ENCODE peak calls at places on chromosomes 16 and 17, in five cellular contexts. One of them, this sample, is unnamed.

GRCh38 chr17:27914382-27914781 is 21.2 kb upstream of the LYRM9 start:
- DNase-seq in CD8-positive, alpha-beta T cell: no peak
- DNase-seq in transverse colon: no peak
- DNase-seq in IMR-90: no peak
- DNase-seq in fibroblast of the aortic adventitia: no peak
- DNase-seq in this sample: no peak

GRCh38 chr17:74212262-74212912 is 984 bp upstream of the TTYH2 start:
- DNase-seq in CD8-positive, alpha-beta T cell: peak
- DNase-seq in fibroblast of the aortic adventitia: peak
- DNase-seq in transverse colon: peak
- DNase-seq in IMR-90: no peak
- DNase-seq in this sample: peak

GRCh38 chr16:66651965-66652364 is 44.6 kb downstream of the CMTM4 start:
- DNase-seq in CD8-positive, alpha-beta T cell: no peak
- DNase-seq in IMR-90: no peak
- DNase-seq in transverse colon: no peak
- DNase-seq in fibroblast of the aortic adventitia: no peak
- DNase-seq in this sample: no peak

GRCh38 chr17:68910256-68910705 is 44.9 kb downstream of the ABCA8 start:
- DNase-seq in fibroblast of the aortic adventitia: peak
- DNase-seq in transverse colon: no peak
- DNase-seq in CD8-positive, alpha-beta T cell: no peak
- DNase-seq in IMR-90: peak
- DNase-seq in this sample: no peak

GRCh38 chr17:1143573-1143972 is 36.2 kb downstream of the ABR start:
- DNase-seq in IMR-90: peak
- DNase-seq in fibroblast of the aortic adventitia: peak
- DNase-seq in transverse colon: no peak
- DNase-seq in CD8-positive, alpha-beta T cell: no peak
- DNase-seq in this sample: no peak

GRCh38 chr17:17924857-17925250 is 47.3 kb downstream of the TOM1L2 start:
- DNase-seq in CD8-positive, alpha-beta T cell: no peak
- DNase-seq in IMR-90: no peak
- DNase-seq in transverse colon: no peak
- DNase-seq in fibroblast of the aortic adventitia: no peak
- DNase-seq in this sample: no peak

GRCh38 chr17:81566461-81567126 is 14.4 kb upstream of the FAAP100 start:
- DNase-seq in fibroblast of the aortic adventitia: peak
- DNase-seq in CD8-positive, alpha-beta T cell: no peak
- DNase-seq in transverse colon: peak
- DNase-seq in IMR-90: peak
- DNase-seq in this sample: peak

GRCh38 chr16:12750554-12750918 is 53.2 kb downstream of the CPPED1 start:
- DNase-seq in fibroblast of the aortic adventitia: no peak
- DNase-seq in transverse colon: no peak
- DNase-seq in IMR-90: no peak
- DNase-seq in CD8-positive, alpha-beta T cell: no peak
- DNase-seq in this sample: no peak

GRCh38 chr16:47492428-47493357 is 31.6 kb downstream of the PHKB start:
- DNase-seq in IMR-90: peak
- DNase-seq in transverse colon: peak
- DNase-seq in CD8-positive, alpha-beta T cell: no peak
- DNase-seq in fibroblast of the aortic adventitia: peak
- DNase-seq in this sample: peak

GRCh38 chr17:16085066-16085699 is 85.6 kb downstream of the TTC19 start:
- DNase-seq in IMR-90: peak
- DNase-seq in transverse colon: no peak
- DNase-seq in fibroblast of the aortic adventitia: peak
- DNase-seq in CD8-positive, alpha-beta T cell: no peak
- DNase-seq in this sample: peak

GRCh38 chr16:46929378-46930332 is 43.8 kb downstream of the DNAJA2 start:
- DNase-seq in CD8-positive, alpha-beta T cell: peak
- DNase-seq in IMR-90: peak
- DNase-seq in fibroblast of the aortic adventitia: peak
- DNase-seq in transverse colon: peak
- DNase-seq in this sample: peak

GRCh38 chr16:23795369-23795768 is 40.4 kb upstream of the PRKCB start:
- DNase-seq in fibroblast of the aortic adventitia: no peak
- DNase-seq in transverse colon: no peak
- DNase-seq in IMR-90: no peak
- DNase-seq in CD8-positive, alpha-beta T cell: no peak
- DNase-seq in this sample: no peak

GRCh38 chr16:23801387-23801786 is 34.4 kb upstream of the PRKCB start:
- DNase-seq in fibroblast of the aortic adventitia: peak
- DNase-seq in transverse colon: peak
- DNase-seq in IMR-90: peak
- DNase-seq in CD8-positive, alpha-beta T cell: peak
- DNase-seq in this sample: peak

DNA sequence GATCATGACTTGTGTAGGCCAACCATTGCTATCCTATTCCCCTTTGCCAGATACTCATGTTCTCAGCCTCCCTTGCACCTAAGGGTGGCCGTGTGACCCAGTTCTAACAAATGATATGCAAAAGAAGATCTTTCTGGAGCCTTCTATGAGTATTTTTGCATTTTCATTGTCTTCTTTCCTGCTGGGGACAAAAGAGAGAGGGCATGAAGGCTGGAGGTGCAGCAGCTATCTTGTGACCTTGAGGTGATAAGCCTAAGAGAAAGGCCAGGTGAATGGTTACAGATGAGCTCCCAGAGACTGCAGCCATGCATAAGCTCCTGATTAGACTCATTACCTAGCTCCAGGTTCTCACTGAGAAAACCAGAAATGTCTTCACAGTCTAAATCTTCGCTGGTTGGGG is 38.8 kb upstream of the PRKCB start:
- DNase-seq in CD8-positive, alpha-beta T cell: no peak
- DNase-seq in fibroblast of the aortic adventitia: no peak
- DNase-seq in transverse colon: no peak
- DNase-seq in IMR-90: no peak
- DNase-seq in this sample: no peak
- H3K4me3 ChIP-seq in CD8-positive, alpha-beta T cell: no peak
- H3K4me3 ChIP-seq in fibroblast of the aortic adventitia: no peak
- H3K4me3 ChIP-seq in transverse colon: no peak
- H3K4me3 ChIP-seq in IMR-90: no peak
- H3K4me3 ChIP-seq in this sample: no peak

GRCh38 chr17:40018211-40019121 is 3.2 kb downstream of the CSF3 start:
- DNase-seq in transverse colon: no peak
- DNase-seq in fibroblast of the aortic adventitia: peak
- DNase-seq in IMR-90: no peak
- DNase-seq in CD8-positive, alpha-beta T cell: no peak
- DNase-seq in this sample: peak
- H3K4me3 ChIP-seq in transverse colon: no peak
- H3K4me3 ChIP-seq in fibroblast of the aortic adventitia: no peak
- H3K4me3 ChIP-seq in IMR-90: no peak
- H3K4me3 ChIP-seq in CD8-positive, alpha-beta T cell: no peak
- H3K4me3 ChIP-seq in this sample: no peak

GRCh38 chr17:44214230-44214494 is 5.3 kb downstream of the UBTF start:
- DNase-seq in IMR-90: no peak
- DNase-seq in fibroblast of the aortic adventitia: no peak
- DNase-seq in transverse colon: no peak
- DNase-seq in CD8-positive, alpha-beta T cell: no peak
- DNase-seq in this sample: no peak

GRCh38 chr17:44217738-44218343 is 1.6 kb downstream of the UBTF start:
- DNase-seq in fibroblast of the aortic adventitia: no peak
- DNase-seq in IMR-90: no peak
- DNase-seq in CD8-positive, alpha-beta T cell: no peak
- DNase-seq in transverse colon: peak
- DNase-seq in this sample: no peak

GRCh38 chr17:44216674-44217073 is 2.8 kb downstream of the UBTF start:
- DNase-seq in CD8-positive, alpha-beta T cell: no peak
- DNase-seq in fibroblast of the aortic adventitia: no peak
- DNase-seq in transverse colon: no peak
- DNase-seq in IMR-90: no peak
- DNase-seq in this sample: no peak

GRCh38 chr17:44214896-44215295 is 4.6 kb downstream of the UBTF start:
- DNase-seq in CD8-positive, alpha-beta T cell: no peak
- DNase-seq in IMR-90: no peak
- DNase-seq in fibroblast of the aortic adventitia: no peak
- DNase-seq in transverse colon: no peak
- DNase-seq in this sample: no peak

DNA sequence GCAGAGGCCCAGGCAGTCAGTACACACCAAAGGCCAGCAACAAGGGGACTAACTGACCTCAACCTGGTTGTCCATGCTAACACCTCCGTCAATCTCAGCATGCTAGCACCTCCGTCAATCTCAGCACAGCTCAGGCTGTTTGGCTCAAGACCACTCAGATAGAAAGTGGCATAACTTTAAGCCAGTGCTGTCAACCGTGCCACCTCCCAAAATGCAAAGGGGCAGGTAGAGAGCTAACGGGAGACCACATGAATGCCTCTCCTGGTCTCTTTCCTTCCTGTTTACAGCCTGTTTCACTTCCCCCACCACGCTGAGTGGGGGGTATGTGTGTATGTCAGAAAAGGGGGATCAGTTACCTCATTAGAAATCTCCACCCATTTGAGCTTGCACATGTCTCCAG is 3.3 kb downstream of the UBTF start:
- DNase-seq in fibroblast of the aortic adventitia: no peak
- DNase-seq in transverse colon: peak
- DNase-seq in IMR-90: no peak
- DNase-seq in CD8-positive, alpha-beta T cell: peak
- DNase-seq in this sample: no peak
- H3K4me3 ChIP-seq in fibroblast of the aortic adventitia: no peak
- H3K4me3 ChIP-seq in transverse colon: no peak
- H3K4me3 ChIP-seq in IMR-90: no peak
- H3K4me3 ChIP-seq in CD8-positive, alpha-beta T cell: peak
- H3K4me3 ChIP-seq in this sample: no peak

GRCh38 chr17:38564254-38564605 is 41.5 kb downstream of the SRCIN1 start:
- DNase-seq in IMR-90: no peak
- DNase-seq in transverse colon: no peak
- DNase-seq in fibroblast of the aortic adventitia: no peak
- DNase-seq in CD8-positive, alpha-beta T cell: no peak
- DNase-seq in this sample: no peak
- H3K4me3 ChIP-seq in IMR-90: no peak
- H3K4me3 ChIP-seq in transverse colon: no peak
- H3K4me3 ChIP-seq in fibroblast of the aortic adventitia: no peak
- H3K4me3 ChIP-seq in CD8-positive, alpha-beta T cell: no peak
- H3K4me3 ChIP-seq in this sample: no peak

DNA sequence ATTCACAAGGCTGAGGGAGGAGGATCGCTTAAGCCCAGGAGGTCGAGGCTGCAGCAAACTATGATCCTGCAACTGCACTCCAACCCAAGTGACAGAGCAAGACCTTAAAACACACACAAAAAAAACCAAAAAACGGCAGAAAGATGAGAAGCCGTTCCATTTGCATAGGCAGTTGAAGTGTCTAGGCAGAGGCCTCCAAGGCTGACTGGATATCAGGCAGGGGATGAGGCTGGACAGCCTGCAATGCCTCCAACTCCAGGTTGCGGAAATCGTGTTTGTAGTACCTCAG is 2.0 kb upstream of the FBXL19 start:
- DNase-seq in fibroblast of the aortic adventitia: no peak
- DNase-seq in transverse colon: no peak
- DNase-seq in IMR-90: no peak
- DNase-seq in CD8-positive, alpha-beta T cell: no peak
- DNase-seq in this sample: no peak
- H3K4me3 ChIP-seq in fibroblast of the aortic adventitia: peak
- H3K4me3 ChIP-seq in transverse colon: peak
- H3K4me3 ChIP-seq in IMR-90: no peak
- H3K4me3 ChIP-seq in CD8-positive, alpha-beta T cell: peak
- H3K4me3 ChIP-seq in this sample: peak

This sample was measured in AG10803.